ENCODE peak calls at places on chromosomes 2 and 18, in six cellular contexts. W, R, L, X, T and B are unnamed samples.

GRCh38 chr2:46876741-46877384 is 38.7 kb downstream of the MCFD2 start:
- DNase-seq in R (peak; percentile 84), W (peak; percentile 66), X (no peak), T (peak; percentile 47), L (peak; percentile 43), B (peak; percentile 61)

GRCh38 chr2:179193759-179194394 is 70.8 kb downstream of the SESTD1 start:
- DNase-seq in X (no peak), W (no peak), T (no peak), R (no peak), L (no peak), B (no peak)

GRCh38 chr18:2889761-2890192 is 43.0 kb downstream of the EMILIN2 start:
- DNase-seq in R (no peak), T (no peak), L (no peak), W (no peak), X (no peak), B (no peak)

GRCh38 chr18:42192251-42193248 is 237.5 kb downstream of the PIK3C3 start:
- DNase-seq in X (no peak), W (no peak), R (peak; percentile 1), T (no peak), L (no peak), B (no peak)

GRCh38 chr2:28583899-28584553 is 88.2 kb downstream of the PLB1 start:
- DNase-seq in T (peak; percentile 82), L (no peak), W (peak; percentile 85), R (peak; percentile 96), X (no peak), B (no peak)

GRCh38 chr2:70113396-70114100 is 26.3 kb downstream of the PCBP1 start:
- DNase-seq in R (no peak), T (no peak), W (no peak), X (no peak), L (no peak), B (no peak)

GRCh38 chr2:210531050-210531449 is 25.3 kb upstream of the CPS1 start:
- DNase-seq in R (no peak), T (no peak), L (no peak), X (no peak), W (no peak), B (no peak)

GRCh38 chr2:120343433-120344105 is 2.4 kb upstream of the INHBB start:
- DNase-seq in X (peak; percentile 12), T (peak; percentile 81), R (peak; percentile 75), W (peak; percentile 97), L (peak; percentile 92), B (peak; percentile 92)

GRCh38 chr2:111634995-111635538 is 248.9 kb downstream of the ANAPC1 start:
- DNase-seq in R (peak; percentile 59), X (no peak), W (no peak), T (no peak), L (no peak), B (no peak)

GRCh38 chr2:116223912-116224311 is 1590.6 kb upstream of the DDX18 start:
- DNase-seq in T (no peak), X (no peak), R (no peak), L (no peak), W (no peak), B (no peak)

GRCh38 chr2:119692310-119692709 is 13.3 kb downstream of the TMEM177 start:
- DNase-seq in R (no peak), T (no peak), W (no peak), L (no peak), X (no peak), B (no peak)

GRCh38 chr18:46324556-46324955 is 220.4 kb downstream of the HAUS1 start:
- DNase-seq in W (no peak), L (peak; percentile 67), T (no peak), X (no peak), R (peak; percentile 69), B (no peak)

GRCh38 chr18:58632557-58632956 is 3.7 kb upstream of the ALPK2 start:
- DNase-seq in W (no peak), X (no peak), T (peak; percentile 56), L (no peak), R (no peak), B (no peak)

GRCh38 chr2:27376151-27376865 is 4.2 kb downstream of the ZNF513 start:
- DNase-seq in X (no peak), R (no peak), T (no peak), L (no peak), W (no peak), B (peak; percentile 47)

GRCh38 chr18:55753643-55754255 is 165.8 kb upstream of the TCF4 start:
- DNase-seq in R (peak; percentile 18), X (no peak), T (no peak), W (no peak), L (no peak), B (no peak)

GRCh38 chr18:26710460-26711096 is 154.9 kb downstream of the AQP4 start:
- DNase-seq in X (no peak), T (no peak), L (no peak), R (no peak), W (no peak), B (no peak)

GRCh38 chr2:72669121-72669520 is 156.7 kb downstream of the EXOC6B start:
- DNase-seq in L (no peak), R (peak; percentile 87), T (no peak), X (no peak), W (no peak), B (no peak)

GRCh38 chr2:33531345-33532059 is 55.1 kb downstream of the RASGRP3 start:
- DNase-seq in W (no peak), R (no peak), T (no peak), L (no peak), X (no peak), B (no peak)

GRCh38 chr18:1668284-1668683 is 763.6 kb downstream of the ADCYAP1 start:
- DNase-seq in W (no peak), R (no peak), T (no peak), L (peak; percentile 21), X (no peak), B (no peak)

GRCh38 chr2:98731709-98732349 is 897 bp upstream of the MGAT4A start:
- DNase-seq in R (no peak), T (no peak), X (no peak), W (no peak), L (peak; percentile 4), B (no peak)

GRCh38 chr18:3037423-3037915 is 24.5 kb upstream of the LPIN2 start:
- DNase-seq in L (no peak), R (peak; percentile 76), T (no peak), X (no peak), W (no peak), B (peak; percentile 78)

GRCh38 chr2:42937171-42937875 is 144.9 kb upstream of the HAAO start:
- DNase-seq in L (no peak), T (no peak), X (no peak), W (no peak), R (no peak), B (no peak)

GRCh38 chr2:102453497-102453896 is 19.5 kb upstream of the SLC9A4 start:
- DNase-seq in R (no peak), T (no peak), W (no peak), X (no peak), L (no peak), B (no peak)

GRCh38 chr18:73848656-73849055 is 299.0 kb downstream of the FBXO15 start:
- DNase-seq in X (no peak), L (no peak), W (no peak), R (peak; percentile 75), T (no peak), B (no peak)

GRCh38 chr18:35750929-35751328 is 169.4 kb downstream of the GALNT1 start:
- DNase-seq in L (no peak), X (no peak), T (no peak), W (no peak), R (no peak), B (no peak)

GRCh38 chr2:45938649-45939511 is 287.4 kb downstream of the PRKCE start:
- DNase-seq in R (peak; percentile 100), T (peak; percentile 55), X (no peak), W (peak; percentile 85), L (no peak), B (no peak)

DNA sequence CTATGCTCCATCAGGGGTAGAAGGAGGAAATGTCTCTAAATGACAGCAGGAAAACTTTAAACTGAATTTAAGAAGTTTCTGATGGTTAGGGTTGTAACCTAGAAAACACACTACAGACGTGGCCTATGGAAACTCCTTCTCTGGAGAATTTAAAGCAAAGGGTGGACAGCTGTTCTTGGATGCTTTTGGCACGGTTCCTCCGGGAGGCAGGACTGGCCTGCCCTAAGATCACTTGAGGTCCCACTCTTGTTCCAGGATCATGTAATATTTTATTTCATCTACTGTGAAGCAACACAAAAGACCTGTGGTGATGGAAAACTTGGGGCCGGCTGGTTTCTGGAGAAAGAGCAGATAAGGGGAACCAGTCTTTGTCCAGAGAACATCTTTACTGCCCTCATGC is 77.0 kb downstream of the NRP2 start:
- DNase-seq in T (no peak), R (peak; percentile 42), W (no peak), X (no peak), L (no peak), B (no peak)
- H3K4me1 ChIP-seq in T (peaks cover 58% of the 10 kb centered on the region), R (peaks cover 20% of the 10 kb centered on the region), W (peaks cover 17% of the 10 kb centered on the region), X (no peaks in the 10 kb centered on the region), L (peaks cover 16% of the 10 kb centered on the region), B (peaks cover 22% of the 10 kb centered on the region)

GRCh38 chr2:41927581-41928260 is 120.1 kb upstream of the PKDCC start:
- DNase-seq in X (no peak), W (no peak), R (no peak), L (no peak), T (peak; percentile 54), B (no peak)
- H3K4me1 ChIP-seq in X (no peaks in the 10 kb centered on the region), W (peaks cover 51% of the 10 kb centered on the region), R (peaks cover 10% of the 10 kb centered on the region), L (peaks cover 34% of the 10 kb centered on the region), T (peaks cover 75% of the 10 kb centered on the region), B (no peaks in the 10 kb centered on the region)

GRCh38 chr2:222907048-222907447 is 46.2 kb downstream of the ACSL3 start:
- DNase-seq in X (no peak), W (no peak), L (no peak), T (no peak), R (no peak), B (no peak)
- H3K4me1 ChIP-seq in X (no peaks in the 10 kb centered on the region), W (peaks cover 7% of the 10 kb centered on the region), L (peaks cover 39% of the 10 kb centered on the region), T (peaks cover 59% of the 10 kb centered on the region), R (peaks cover 29% of the 10 kb centered on the region), B (peaks cover 17% of the 10 kb centered on the region)

GRCh38 chr18:44681039-44681595 is 429 bp downstream of the SETBP1 start:
- DNase-seq in X (no peak), L (no peak), T (no peak), R (peak; percentile 23), W (no peak), B (no peak)

GRCh38 chr18:44682181-44682870 is 1.6 kb downstream of the SETBP1 start:
- DNase-seq in R (no peak), L (peak; percentile 38), W (no peak), T (peak; percentile 24), X (no peak), B (no peak)

GRCh38 chr18:44681611-44682010 is 923 bp downstream of the SETBP1 start:
- DNase-seq in W (no peak), L (no peak), R (no peak), T (no peak), X (no peak), B (no peak)

GRCh38 chr18:44683566-44683965 is 2.9 kb downstream of the SETBP1 start:
- DNase-seq in T (no peak), L (no peak), W (no peak), X (no peak), R (no peak), B (no peak)

GRCh38 chr18:44682871-44683221 is 2.2 kb downstream of the SETBP1 start:
- DNase-seq in W (no peak), T (no peak), L (peak; percentile 76), X (no peak), R (peak; percentile 55), B (no peak)
- H3K4me1 ChIP-seq in W (peaks cover 49% of the 10 kb centered on the region), T (peaks cover 41% of the 10 kb centered on the region), L (peaks cover 26% of the 10 kb centered on the region), X (peaks cover 16% of the 10 kb centered on the region), R (peaks cover 11% of the 10 kb centered on the region), B (peaks cover 18% of the 10 kb centered on the region)